ENCODE peak calls at places on chromosomes 6 and 20, in four cellular contexts. J is neuronal stem cell, D is HCT116, F is testis. O is an unnamed sample.

GRCh38 chr6:16563628-16564240 is 197.5 kb downstream of the ATXN1 start:
- DNase-seq in J (no peak), D (no peak), F (no peak), O (no peak)

GRCh38 chr6:73746776-73747175 is 50.8 kb downstream of the CD109 start:
- DNase-seq in J (no peak), D (no peak), F (no peak), O (no peak)

GRCh38 chr6:108113557-108114519 is 39.3 kb upstream of the OSTM1 start:
- DNase-seq in J (peak; percentile 62), D (peak; percentile 35), F (peak; percentile 28), O (peak; percentile 38)

GRCh38 chr6:3355358-3356055 is 96.8 kb downstream of the PSMG4 start:
- DNase-seq in J (peak; percentile 50), D (no peak), F (peak; percentile 58), O (no peak)

GRCh38 chr20:17281478-17281877 is 54.6 kb downstream of the PCSK2 start:
- DNase-seq in J (no peak), D (peak; percentile 3), F (peak; percentile 59), O (peak; percentile 46)

GRCh38 chr6:51489133-51489532 is 598.3 kb downstream of the PKHD1 start:
- DNase-seq in J (no peak), D (no peak), F (no peak), O (no peak)

GRCh38 chr6:151004415-151005024 is 139.0 kb downstream of the MTHFD1L start:
- DNase-seq in J (no peak), D (no peak), F (no peak), O (no peak)

GRCh38 chr6:37580164-37580955 is 80.7 kb upstream of the CCDC167 start:
- DNase-seq in J (no peak), D (peak; percentile 94), F (no peak), O (no peak)

GRCh38 chr6:156848533-156848932 is 71.4 kb downstream of the ARID1B start:
- DNase-seq in J (no peak), D (no peak), F (no peak), O (no peak)

GRCh38 chr20:17872920-17873319 is 95.7 kb downstream of the SNX5 start:
- DNase-seq in J (no peak), D (no peak), F (no peak), O (no peak)

GRCh38 chr6:61886608-61887259 is 399.3 kb downstream of the KHDRBS2 start:
- DNase-seq in J (no peak), D (no peak), F (no peak), O (no peak)

GRCh38 chr6:37077459-37078296 is 72.2 kb downstream of the FGD2 start:
- DNase-seq in J (no peak), D (no peak), F (peak; percentile 83), O (peak; percentile 57)

GRCh38 chr6:169185692-169186485 is 67.8 kb downstream of the THBS2 start:
- DNase-seq in J (no peak), D (no peak), F (no peak), O (no peak)

GRCh38 chr6:140344149-140344913 is 969.9 kb upstream of the CITED2 start:
- DNase-seq in J (no peak), D (no peak), F (no peak), O (no peak)

GRCh38 chr6:41132254-41132653 is 21.9 kb downstream of the TREML1 start:
- DNase-seq in J (no peak), D (no peak), F (no peak), O (no peak)

GRCh38 chr6:35042041-35042440 is 99.1 kb downstream of the TCP11 start:
- DNase-seq in J (no peak), D (no peak), F (no peak), O (no peak)

GRCh38 chr6:35042451-35042850 is 98.7 kb downstream of the TCP11 start:
- DNase-seq in J (no peak), D (no peak), F (no peak), O (no peak)

GRCh38 chr6:35044145-35044745 is 96.9 kb downstream of the TCP11 start:
- DNase-seq in J (no peak), D (no peak), F (peak; percentile 60), O (peak; percentile 42)

GRCh38 chr6:35044771-35045275 is 96.3 kb downstream of the TCP11 start:
- DNase-seq in J (no peak), D (no peak), F (no peak), O (no peak)

GRCh38 chr6:35043381-35043780 is 97.8 kb downstream of the TCP11 start:
- DNase-seq in J (no peak), D (no peak), F (no peak), O (no peak)
- H3K27ac ChIP-seq in J (no peak overlapping the region), D (no peak overlapping the region), F (no peak overlapping the region), O (peak overlapping the region; percentile 83)

GRCh38 chr20:23371496-23371895 is 9.5 kb downstream of the GZF1 start:
- DNase-seq in J (no peak), D (no peak), F (no peak), O (no peak)
- H3K27ac ChIP-seq in J (no peak overlapping the region), D (no peak overlapping the region), F (no peak overlapping the region), O (no peak overlapping the region)

GRCh38 chr20:33689493-33689892 is 3.3 kb upstream of the E2F1 start:
- DNase-seq in J (no peak), D (no peak), F (no peak), O (no peak)
- H3K27ac ChIP-seq in J (no peak overlapping the region), D (no peak overlapping the region), F (no peak overlapping the region), O (no peak overlapping the region)

GRCh38 chr6:63897459-63897858 is 261.9 kb downstream of the PHF3 start:
- DNase-seq in J (no peak), D (no peak), F (no peak), O (no peak)

GRCh38 chr6:63899550-63899949 is 263.9 kb downstream of the PHF3 start:
- DNase-seq in J (no peak), D (no peak), F (no peak), O (no peak)

DNA sequence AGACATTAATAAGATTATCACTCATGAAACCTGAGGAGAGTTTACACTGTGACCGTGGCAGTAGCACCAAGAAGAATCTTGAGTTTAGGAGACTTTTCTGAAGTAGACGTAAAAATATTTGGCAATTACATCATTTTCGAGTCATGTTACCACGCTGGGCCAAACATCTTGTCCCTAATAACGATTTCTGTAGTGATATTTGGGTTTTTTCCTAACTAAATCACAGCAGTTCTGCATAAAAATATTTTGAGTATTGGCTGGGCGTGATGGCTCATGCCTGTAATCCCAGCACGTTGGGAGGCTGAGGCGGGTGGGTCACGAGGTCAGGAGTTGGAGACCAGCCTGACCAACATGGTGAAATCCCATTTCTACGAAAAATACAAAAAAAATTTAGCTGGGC is 262.4 kb downstream of the PHF3 start:
- DNase-seq in J (no peak), D (no peak), F (no peak), O (no peak)
- H3K27ac ChIP-seq in J (no peak overlapping the region), D (no peak overlapping the region), F (no peak overlapping the region), O (no peak overlapping the region)

DNA sequence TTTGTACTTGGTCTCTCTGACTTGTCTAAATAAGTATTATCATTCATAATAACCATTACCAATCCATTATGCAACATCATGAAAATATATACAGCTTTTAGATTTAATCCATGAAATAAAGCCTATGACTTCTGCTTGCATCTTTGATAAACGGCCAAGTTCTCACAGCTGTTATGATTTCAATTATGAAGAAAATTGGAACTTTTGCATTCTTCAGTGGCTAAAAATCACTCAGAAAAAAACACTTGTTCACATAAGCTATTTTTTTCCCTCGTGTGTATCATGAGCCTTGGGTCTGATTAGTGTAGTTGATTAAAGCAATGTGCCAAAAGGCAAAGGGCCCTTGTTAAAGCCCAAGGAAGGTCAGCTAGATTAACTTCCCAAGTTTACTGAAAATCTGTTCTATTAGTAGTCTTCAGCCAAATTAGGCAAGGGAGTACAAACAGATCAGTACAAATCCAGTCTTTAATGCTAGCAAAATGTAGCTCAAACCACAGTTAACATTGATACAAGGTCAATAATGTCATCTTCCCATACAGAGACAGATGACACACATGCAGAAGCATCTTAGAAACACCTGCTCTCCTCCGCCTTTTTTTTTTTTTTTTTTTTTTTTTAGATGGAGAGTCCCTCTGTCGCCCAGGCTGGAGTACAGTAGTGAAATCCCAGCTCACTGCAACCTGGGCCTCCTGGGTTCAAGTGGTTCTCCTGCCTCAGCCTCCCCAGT is 69.9 kb downstream of the SGK1 start:
- DNase-seq in J (no peak), D (no peak), F (no peak), O (no peak)
- H3K27ac ChIP-seq in J (no peak overlapping the region), D (no peak overlapping the region), F (peak overlapping the region; percentile 15), O (no peak overlapping the region)